ENCODE peak calls at places on chromosomes 13 and 19, in eight cellular contexts. P is tibial artery; V is fibroblast of pulmonary artery; J is effector memory CD4-positive, alpha-beta T cell; T is thoracic aorta; M is adrenal gland; D is colonic mucosa; L is neural progenitor cell. R is an unnamed sample.

GRCh38 chr13:113882266-113882627 is 18.4 kb upstream of the GAS6 start:
- DNase-seq in P (peak; percentile 88), V (no peak), J (no peak), T (no peak), M (no peak), D (no peak), L (no peak), R (no peak)

GRCh38 chr13:51035469-51035868 is 75.6 kb downstream of the C13orf42 start:
- DNase-seq in P (no peak), V (no peak), J (no peak), T (no peak), M (no peak), D (peak; percentile 3), L (no peak), R (no peak)

GRCh38 chr19:47901370-47901769 is 15.3 kb upstream of the SULT2A1 start:
- DNase-seq in P (no peak), V (no peak), J (no peak), T (no peak), M (peak; percentile 8), D (no peak), L (no peak), R (no peak)

GRCh38 chr13:30191491-30192100 is 115.8 kb downstream of the KATNAL1 start:
- DNase-seq in P (no peak), V (no peak), J (no peak), T (no peak), M (no peak), D (no peak), L (no peak), R (no peak)

GRCh38 chr13:99617474-99618255 is 116.4 kb downstream of the TM9SF2 start:
- DNase-seq in P (peak; percentile 76), V (peak; percentile 65), J (no peak), T (no peak), M (peak; percentile 40), D (peak; percentile 50), L (peak; percentile 83), R (peak; percentile 13)

GRCh38 chr19:57559008-57559403 is 657 bp downstream of the ZNF550 start:
- DNase-seq in P (no peak), V (peak; percentile 17), J (no peak), T (no peak), M (peak; percentile 29), D (peak; percentile 23), L (peak; percentile 58), R (no peak)

GRCh38 chr13:84607614-84608013 is 725.3 kb upstream of the SLITRK1 start:
- DNase-seq in P (no peak), V (peak; percentile 70), J (no peak), T (peak; percentile 6), M (peak; percentile 20), D (no peak), L (no peak), R (peak; percentile 73)

GRCh38 chr13:50708461-50708860 is 135.0 kb downstream of the DLEU7 start:
- DNase-seq in P (no peak), V (peak; percentile 53), J (no peak), T (no peak), M (peak; percentile 33), D (no peak), L (no peak), R (no peak)

GRCh38 chr13:71979616-71980015 is 112.6 kb upstream of the DACH1 start:
- DNase-seq in P (no peak), V (peak; percentile 8), J (no peak), T (no peak), M (no peak), D (no peak), L (peak; percentile 30), R (no peak)

GRCh38 chr13:48263196-48263595 is 30.2 kb downstream of the ITM2B start:
- DNase-seq in P (no peak), V (no peak), J (no peak), T (no peak), M (no peak), D (no peak), L (no peak), R (no peak)

GRCh38 chr19:19610376-19611240 is 7.9 kb downstream of the PBX4 start:
- DNase-seq in P (no peak), V (no peak), J (no peak), T (no peak), M (no peak), D (no peak), L (no peak), R (no peak)

GRCh38 chr13:110562696-110563462 is 1.4 kb upstream of the RAB20 start:
- DNase-seq in P (no peak), V (no peak), J (no peak), T (no peak), M (peak; percentile 70), D (no peak), L (no peak), R (no peak)

GRCh38 chr13:97515643-97516042 is 81.7 kb downstream of the RAP2A start:
- DNase-seq in P (no peak), V (no peak), J (no peak), T (no peak), M (no peak), D (no peak), L (no peak), R (no peak)

GRCh38 chr19:38216785-38217746 is 7.0 kb downstream of the DPF1 start:
- DNase-seq in P (no peak), V (no peak), J (no peak), T (no peak), M (no peak), D (no peak), L (no peak), R (no peak)

GRCh38 chr19:41595258-41595889 is 19.4 kb downstream of the CEACAM21 start:
- DNase-seq in P (no peak), V (peak; percentile 87), J (peak; percentile 52), T (no peak), M (peak; percentile 73), D (peak; percentile 56), L (peak; percentile 35), R (peak; percentile 44)

GRCh38 chr13:51811046-51811445 is 7.1 kb upstream of the DHRS12 start:
- DNase-seq in P (no peak), V (no peak), J (no peak), T (no peak), M (no peak), D (no peak), L (no peak), R (no peak)

GRCh38 chr19:31099470-31100190 is 249.6 kb downstream of the TSHZ3 start:
- DNase-seq in P (no peak), V (no peak), J (no peak), T (no peak), M (no peak), D (no peak), L (peak; percentile 31), R (peak; percentile 17)

GRCh38 chr19:610071-610800 is 20.6 kb downstream of the HCN2 start:
- DNase-seq in P (no peak), V (no peak), J (peak; percentile 30), T (no peak), M (no peak), D (no peak), L (no peak), R (no peak)

GRCh38 chr19:611506-611869 is 21.8 kb downstream of the HCN2 start:
- DNase-seq in P (no peak), V (peak; percentile 63), J (no peak), T (no peak), M (no peak), D (no peak), L (no peak), R (peak; percentile 94)

GRCh38 chr19:609001-609340 is 19.3 kb downstream of the HCN2 start:
- DNase-seq in P (no peak), V (no peak), J (no peak), T (no peak), M (no peak), D (no peak), L (no peak), R (no peak)

GRCh38 chr19:612941-613340 is 20.4 kb downstream of the POLRMT start:
- DNase-seq in P (no peak), V (no peak), J (no peak), T (no peak), M (no peak), D (no peak), L (no peak), R (no peak)

GRCh38 chr19:610801-611505 is 21.3 kb downstream of the HCN2 start:
- DNase-seq in P (no peak), V (peak; percentile 71), J (peak; percentile 50), T (no peak), M (peak; percentile 80), D (no peak), L (no peak), R (peak; percentile 87)
- H3K4me3 ChIP-seq in P (no peak overlapping the region), V (no peak overlapping the region), J (peak overlapping the region; percentile 56), T (peak overlapping the region; percentile 32), M (peak overlapping the region; percentile 50), D (peak overlapping the region; percentile 15), L (no peak overlapping the region), R (no peak overlapping the region)

GRCh38 chr19:15316498-15316897 is 15.8 kb downstream of the BRD4 start:
- DNase-seq in P (no peak), V (no peak), J (no peak), T (no peak), M (no peak), D (no peak), L (no peak), R (no peak)
- H3K4me3 ChIP-seq in P (no peak overlapping the region), V (no peak overlapping the region), J (no peak overlapping the region), T (peak overlapping the region; percentile 28), M (no peak overlapping the region), D (no peak overlapping the region), L (no peak overlapping the region), R (no peak overlapping the region)

DNA sequence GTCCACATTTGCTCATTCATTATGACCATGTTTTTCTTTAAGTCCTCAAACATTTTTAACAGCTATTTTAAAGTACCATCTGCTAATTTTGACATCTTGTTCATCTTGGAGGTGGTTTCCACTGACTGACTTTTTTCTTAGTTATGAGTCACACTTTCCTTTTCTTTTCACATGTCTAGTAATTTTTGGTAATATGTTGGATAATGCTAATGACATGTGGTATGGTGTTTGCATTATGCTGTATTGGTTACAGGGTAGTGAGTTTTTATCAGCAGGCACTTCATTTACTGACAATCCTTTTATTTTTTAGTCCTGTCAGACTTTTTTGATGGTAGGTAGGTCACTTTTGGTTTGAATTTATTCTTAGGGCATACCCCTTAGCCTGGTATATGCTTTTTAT is 15.4 kb upstream of the ESD start:
- DNase-seq in P (no peak), V (no peak), J (no peak), T (no peak), M (no peak), D (no peak), L (no peak), R (no peak)
- H3K4me3 ChIP-seq in P (no peak overlapping the region), V (no peak overlapping the region), J (no peak overlapping the region), T (no peak overlapping the region), M (no peak overlapping the region), D (no peak overlapping the region), L (no peak overlapping the region), R (no peak overlapping the region)

DNA sequence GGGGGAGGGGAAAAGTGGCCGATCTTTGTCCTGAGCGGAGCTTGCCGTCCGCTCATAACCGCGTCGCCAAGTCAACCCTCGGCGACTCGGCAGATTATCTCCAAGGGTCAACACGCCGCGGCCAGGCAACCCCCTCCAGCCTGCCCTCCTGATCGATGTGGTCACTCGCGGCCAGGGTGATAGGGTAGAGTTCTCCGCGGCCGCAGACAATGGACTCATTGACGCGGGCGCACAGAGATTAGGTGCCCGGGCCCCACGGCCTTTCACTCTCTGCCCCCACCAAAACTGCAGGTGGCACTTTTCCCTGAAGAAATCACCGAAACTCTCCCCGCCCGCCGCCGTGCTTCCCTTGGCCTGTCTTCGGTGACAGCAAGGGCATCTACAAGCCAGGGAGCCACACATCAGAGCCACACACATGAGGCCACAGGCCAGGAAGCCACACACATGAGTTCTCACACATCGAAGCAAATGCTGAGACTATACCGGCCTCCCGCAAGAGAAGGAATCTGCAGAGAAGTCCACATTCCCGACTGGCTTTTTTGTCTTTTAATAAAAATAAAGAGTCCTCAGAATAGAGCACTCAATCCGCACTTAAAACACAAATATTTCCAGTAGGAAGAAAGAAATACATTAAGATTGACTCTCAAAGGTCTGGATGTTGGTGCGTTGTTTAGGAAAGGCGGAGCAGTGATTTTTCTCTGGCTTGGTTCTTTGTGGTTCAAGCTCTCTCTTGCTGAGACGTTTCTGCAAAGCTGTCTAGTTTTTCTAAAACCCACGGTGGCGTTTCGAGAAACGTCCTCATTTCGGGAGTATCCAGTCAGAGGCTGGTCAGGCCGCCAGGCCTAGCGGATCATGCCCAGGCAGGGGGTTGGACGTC is 1.5 kb upstream of the PDX1 start:
- DNase-seq in P (no peak), V (no peak), J (no peak), T (no peak), M (no peak), D (no peak), L (peak; percentile 72), R (no peak)
- H3K4me3 ChIP-seq in P (no peak overlapping the region), V (no peak overlapping the region), J (no peak overlapping the region), T (peak overlapping the region; percentile 47), M (no peak overlapping the region), D (no peak overlapping the region), L (no peak overlapping the region), R (no peak overlapping the region)